ENCODE peak calls at places on chromosomes 4 and X, in nine cellular contexts. G is breast epithelium, J is HFF-Myc, H is psoas muscle, M is AG04449, C is sigmoid colon, U is OCI-LY7, W is A549, P is stomach. F is an unnamed sample.

GRCh38 chr4:48976007-48976406 is 10.1 kb upstream of the CWH43 start:
- DNase-seq in G (no peak), J (no peak), H (no peak), M (no peak), C (no peak), U (no peak), W (no peak), P (no peak), F (no peak)

GRCh38 chr4:43776371-43776770 is 672.2 kb downstream of the KCTD8 start:
- DNase-seq in G (no peak), J (no peak), H (no peak), M (no peak), C (no peak), U (peak; percentile 28), W (no peak), P (no peak), F (peak; percentile 10)

GRCh38 chr4:75107703-75108612 is 175.0 kb downstream of the PARM1 start:
- DNase-seq in G (no peak), J (no peak), H (no peak), M (no peak), C (no peak), U (no peak), W (no peak), P (no peak), F (peak; percentile 18)

GRCh38 chr4:22179124-22179874 is 230.7 kb upstream of the KCNIP4 start:
- DNase-seq in G (no peak), J (no peak), H (no peak), M (peak; percentile 34), C (no peak), U (no peak), W (no peak), P (no peak), F (peak; percentile 79)

GRCh38 chr4:11418610-11419009 is 10.1 kb downstream of the HS3ST1 start:
- DNase-seq in G (no peak), J (no peak), H (no peak), M (no peak), C (no peak), U (no peak), W (peak; percentile 1), P (no peak), F (no peak)

GRCh38 chrX:22097295-22097694 is 65.2 kb downstream of the PHEX start:
- DNase-seq in G (no peak), J (peak; percentile 61), H (no peak), M (no peak), C (no peak), U (no peak), W (peak; percentile 71), P (no peak), F (peak; percentile 43)

GRCh38 chrX:130770615-130771014 is 132.4 kb downstream of the ENOX2 start:
- DNase-seq in G (no peak), J (peak; percentile 47), H (no peak), M (peak; percentile 31), C (no peak), U (no peak), W (peak; percentile 16), P (no peak), F (peak; percentile 80)

GRCh38 chr4:160745126-160745525 is 1418.7 kb downstream of the FSTL5 start:
- DNase-seq in G (no peak), J (no peak), H (no peak), M (no peak), C (no peak), U (no peak), W (no peak), P (no peak), F (peak; percentile 2)

GRCh38 chr4:158949094-158949493 is 153.8 kb upstream of the RAPGEF2 start:
- DNase-seq in G (no peak), J (no peak), H (no peak), M (no peak), C (no peak), U (no peak), W (no peak), P (no peak), F (peak; percentile 67)

GRCh38 chrX:153667931-153668396 is 5.6 kb downstream of the PNCK start:
- DNase-seq in G (peak; percentile 75), J (peak; percentile 40), H (peak; percentile 80), M (no peak), C (peak; percentile 94), U (peak; percentile 56), W (peak; percentile 85), P (peak; percentile 87), F (peak; percentile 78)

GRCh38 chr4:139175647-139176298 is 1.2 kb downstream of the ELF2 start:
- DNase-seq in G (no peak), J (no peak), H (no peak), M (no peak), C (no peak), U (no peak), W (no peak), P (no peak), F (no peak)

GRCh38 chr4:125832161-125832560 is 517.4 kb downstream of the FAT4 start:
- DNase-seq in G (no peak), J (no peak), H (no peak), M (no peak), C (no peak), U (no peak), W (no peak), P (no peak), F (no peak)

GRCh38 chrX:10050481-10050880 is 83.3 kb downstream of the CLDN34 start:
- DNase-seq in G (peak; percentile 40), J (no peak), H (no peak), M (no peak), C (no peak), U (no peak), W (no peak), P (peak; percentile 33), F (peak; percentile 27)

GRCh38 chrX:10245219-10245618 is 88.4 kb downstream of the CLCN4 start:
- DNase-seq in G (no peak), J (no peak), H (no peak), M (no peak), C (no peak), U (no peak), W (no peak), P (no peak), F (no peak)

GRCh38 chr4:98232202-98232601 is 29.0 kb upstream of the RAP1GDS1 start:
- DNase-seq in G (no peak), J (peak; percentile 1), H (no peak), M (no peak), C (no peak), U (peak; percentile 3), W (peak; percentile 9), P (no peak), F (peak; percentile 65)

GRCh38 chrX:71533850-71534515 is 1.1 kb downstream of the OGT start:
- DNase-seq in G (peak; percentile 19), J (no peak), H (no peak), M (no peak), C (no peak), U (peak; percentile 70), W (peak; percentile 69), P (peak; percentile 34), F (peak; percentile 36)

GRCh38 chrX:19670854-19671620 is 155.7 kb upstream of the MAP3K15 start:
- DNase-seq in G (peak; percentile 22), J (peak; percentile 60), H (no peak), M (no peak), C (peak; percentile 72), U (no peak), W (peak; percentile 87), P (no peak), F (peak; percentile 64)
- TF ChIP-seq CTCF in G (no peak), J (no peak), H (no peak), M (no peak), C (no peak), U (no peak), W (no peak), P (no peak), F (no peak)

GRCh38 chr4:146096374-146096773 is 79.1 kb upstream of the LSM6 start:
- DNase-seq in G (no peak), J (no peak), H (no peak), M (no peak), C (no peak), U (no peak), W (no peak), P (no peak), F (no peak)
- H3K4me3 ChIP-seq in G (no peak overlapping the region), J (no peak overlapping the region), H (no peak overlapping the region), M (no peak overlapping the region), C (no peak overlapping the region), U (no peak overlapping the region), W (no peak overlapping the region), P (no peak overlapping the region), F (no peak overlapping the region)

GRCh38 chr4:141860974-141861373 is 224.6 kb downstream of the IL15 start:
- DNase-seq in G (no peak), J (no peak), H (no peak), M (no peak), C (no peak), U (no peak), W (peak; percentile 17), P (no peak), F (peak; percentile 33)
- TF ChIP-seq CTCF in G (no peak), J (no peak), H (no peak), M (no peak), C (no peak), U (no peak), W (no peak), P (no peak), F (peak; percentile 53)

GRCh38 chr4:88613417-88613875 is 21.2 kb downstream of the HERC3 start:
- DNase-seq in G (no peak), J (no peak), H (no peak), M (no peak), C (no peak), U (peak; percentile 41), W (no peak), P (no peak), F (no peak)
- H3K4me3 ChIP-seq in G (no peak overlapping the region), J (no peak overlapping the region), H (peak overlapping the region; percentile 21), M (no peak overlapping the region), C (no peak overlapping the region), U (no peak overlapping the region), W (no peak overlapping the region), P (no peak overlapping the region), F (no peak overlapping the region)

DNA sequence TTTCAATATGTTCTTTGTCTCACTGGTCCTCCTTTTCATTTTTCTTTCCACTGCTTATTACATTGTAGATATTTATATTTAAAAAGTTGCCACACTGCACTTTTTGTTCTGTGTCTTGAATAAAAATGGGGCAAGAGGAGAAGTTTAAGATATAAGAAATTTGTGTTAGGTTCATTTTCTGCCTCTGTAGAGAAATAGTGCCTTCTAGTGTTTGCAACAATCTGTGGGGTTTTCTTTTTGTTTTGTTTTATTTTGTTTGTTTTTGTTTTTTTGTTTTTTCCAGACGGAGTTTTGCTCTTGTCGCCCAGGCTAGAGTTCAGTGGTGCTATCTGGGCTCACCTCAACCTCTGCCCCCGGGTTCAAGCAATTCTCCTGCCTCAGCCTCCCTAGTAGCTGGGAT is 20.1 kb upstream of the SMIM14 start:
- DNase-seq in G (no peak), J (no peak), H (no peak), M (no peak), C (no peak), U (no peak), W (no peak), P (no peak), F (no peak)
- TF ChIP-seq CTCF in G (no peak), J (no peak), H (no peak), M (no peak), C (no peak), U (peak; percentile 53), W (peak; percentile 44), P (peak; percentile 41), F (peak; percentile 22)

DNA sequence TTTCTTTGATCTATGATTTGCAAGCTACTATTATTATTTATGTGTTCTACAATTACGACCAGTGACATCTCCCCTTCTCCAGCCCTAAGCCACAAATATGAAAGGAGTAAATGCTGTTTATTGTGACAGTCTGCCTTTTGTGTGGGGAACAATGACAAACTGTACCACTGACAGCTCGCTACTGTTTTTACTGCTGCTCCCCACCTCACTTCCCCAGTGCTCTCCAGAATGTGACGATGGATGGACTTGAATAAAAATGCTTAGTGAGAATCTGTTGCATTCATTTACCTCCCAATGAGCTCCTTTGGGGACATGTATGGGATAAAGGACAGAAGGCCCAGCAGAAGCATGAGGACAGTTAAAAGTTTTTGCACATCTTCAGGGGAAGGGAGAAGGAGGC is 485.3 kb upstream of the TENM3 start:
- DNase-seq in G (no peak), J (no peak), H (no peak), M (no peak), C (no peak), U (no peak), W (no peak), P (no peak), F (no peak)
- H3K4me3 ChIP-seq in G (no peak overlapping the region), J (no peak overlapping the region), H (no peak overlapping the region), M (no peak overlapping the region), C (no peak overlapping the region), U (no peak overlapping the region), W (no peak overlapping the region), P (no peak overlapping the region), F (no peak overlapping the region)